ENCODE peak calls at places on chromosome 21, in eight cellular contexts. One of them, this sample, is unnamed.

GRCh38 chr21:23977971-23978370 is 1629.3 kb downstream of the MRPL39 start:
- DNase-seq in neural progenitor cell: no peak
- DNase-seq in fibroblast of lung: no peak
- DNase-seq in PC-3: no peak
- DNase-seq in DND-41: no peak
- DNase-seq in IMR-90: no peak
- DNase-seq in H9: no peak
- DNase-seq in A549: no peak
- DNase-seq in this sample: peak; percentile 8

GRCh38 chr21:14762734-14763694 is 216.9 kb upstream of the SAMSN1 start:
- DNase-seq in neural progenitor cell: no peak
- DNase-seq in fibroblast of lung: no peak
- DNase-seq in PC-3: no peak
- DNase-seq in DND-41: no peak
- DNase-seq in IMR-90: no peak
- DNase-seq in H9: no peak
- DNase-seq in A549: no peak
- DNase-seq in this sample: no peak

GRCh38 chr21:43825936-43826622 is 36.7 kb downstream of the RRP1 start:
- DNase-seq in neural progenitor cell: peak; percentile 43
- DNase-seq in fibroblast of lung: no peak
- DNase-seq in PC-3: peak; percentile 43
- DNase-seq in DND-41: no peak
- DNase-seq in IMR-90: no peak
- DNase-seq in H9: peak; percentile 68
- DNase-seq in A549: no peak
- DNase-seq in this sample: peak; percentile 73

GRCh38 chr21:36150192-36150711 is 6.4 kb upstream of the DOP1B start:
- DNase-seq in neural progenitor cell: no peak
- DNase-seq in fibroblast of lung: peak; percentile 58
- DNase-seq in PC-3: no peak
- DNase-seq in DND-41: peak; percentile 45
- DNase-seq in IMR-90: peak; percentile 54
- DNase-seq in H9: no peak
- DNase-seq in A549: no peak
- DNase-seq in this sample: no peak

GRCh38 chr21:33212159-33212851 is 17.4 kb upstream of the IFNAR2 start:
- DNase-seq in neural progenitor cell: no peak
- DNase-seq in fibroblast of lung: peak; percentile 25
- DNase-seq in PC-3: no peak
- DNase-seq in DND-41: peak; percentile 86
- DNase-seq in IMR-90: peak; percentile 83
- DNase-seq in H9: no peak
- DNase-seq in A549: no peak
- DNase-seq in this sample: no peak

GRCh38 chr21:17727361-17727760 is 91.8 kb downstream of the C21orf91 start:
- DNase-seq in neural progenitor cell: no peak
- DNase-seq in fibroblast of lung: no peak
- DNase-seq in PC-3: no peak
- DNase-seq in DND-41: no peak
- DNase-seq in IMR-90: no peak
- DNase-seq in H9: no peak
- DNase-seq in A549: no peak
- DNase-seq in this sample: no peak

GRCh38 chr21:17869115-17869514 is 50.0 kb upstream of the C21orf91 start:
- DNase-seq in neural progenitor cell: no peak
- DNase-seq in fibroblast of lung: no peak
- DNase-seq in PC-3: no peak
- DNase-seq in DND-41: no peak
- DNase-seq in IMR-90: no peak
- DNase-seq in H9: no peak
- DNase-seq in A549: no peak
- DNase-seq in this sample: no peak

GRCh38 chr21:29155118-29155932 is 24.9 kb downstream of the MAP3K7CL start:
- DNase-seq in neural progenitor cell: peak; percentile 41
- DNase-seq in fibroblast of lung: peak; percentile 79
- DNase-seq in PC-3: peak; percentile 39
- DNase-seq in DND-41: no peak
- DNase-seq in IMR-90: peak; percentile 62
- DNase-seq in H9: peak; percentile 49
- DNase-seq in A549: no peak
- DNase-seq in this sample: peak; percentile 68

GRCh38 chr21:16082038-16082816 is 352.4 kb downstream of the USP25 start:
- DNase-seq in neural progenitor cell: peak; percentile 29
- DNase-seq in fibroblast of lung: peak; percentile 59
- DNase-seq in PC-3: peak; percentile 60
- DNase-seq in DND-41: no peak
- DNase-seq in IMR-90: peak; percentile 22
- DNase-seq in H9: no peak
- DNase-seq in A549: no peak
- DNase-seq in this sample: no peak

GRCh38 chr21:29829514-29830255 is 110.1 kb downstream of the GRIK1 start:
- DNase-seq in neural progenitor cell: no peak
- DNase-seq in fibroblast of lung: peak; percentile 21
- DNase-seq in PC-3: no peak
- DNase-seq in DND-41: no peak
- DNase-seq in IMR-90: no peak
- DNase-seq in H9: no peak
- DNase-seq in A549: no peak
- DNase-seq in this sample: no peak

GRCh38 chr21:31318971-31319370 is 25.1 kb downstream of the TIAM1 start:
- DNase-seq in neural progenitor cell: no peak
- DNase-seq in fibroblast of lung: no peak
- DNase-seq in PC-3: no peak
- DNase-seq in DND-41: no peak
- DNase-seq in IMR-90: peak; percentile 30
- DNase-seq in H9: no peak
- DNase-seq in A549: no peak
- DNase-seq in this sample: peak; percentile 21

GRCh38 chr21:43793243-43793642 is 3.9 kb downstream of the RRP1 start:
- DNase-seq in neural progenitor cell: no peak
- DNase-seq in fibroblast of lung: no peak
- DNase-seq in PC-3: no peak
- DNase-seq in DND-41: no peak
- DNase-seq in IMR-90: no peak
- DNase-seq in H9: no peak
- DNase-seq in A549: no peak
- DNase-seq in this sample: no peak

GRCh38 chr21:15444118-15444960 is 285.4 kb upstream of the USP25 start:
- DNase-seq in neural progenitor cell: no peak
- DNase-seq in fibroblast of lung: no peak
- DNase-seq in PC-3: no peak
- DNase-seq in DND-41: no peak
- DNase-seq in IMR-90: no peak
- DNase-seq in H9: peak; percentile 39
- DNase-seq in A549: peak; percentile 67
- DNase-seq in this sample: no peak

GRCh38 chr21:41319273-41319672 is 2.7 kb downstream of the FAM3B start:
- DNase-seq in neural progenitor cell: no peak
- DNase-seq in fibroblast of lung: no peak
- DNase-seq in PC-3: no peak
- DNase-seq in DND-41: no peak
- DNase-seq in IMR-90: no peak
- DNase-seq in H9: no peak
- DNase-seq in A549: no peak
- DNase-seq in this sample: peak; percentile 47

GRCh38 chr21:42514883-42515228 is 1.2 kb downstream of the SLC37A1 start:
- DNase-seq in neural progenitor cell: no peak
- DNase-seq in fibroblast of lung: no peak
- DNase-seq in PC-3: peak; percentile 37
- DNase-seq in DND-41: no peak
- DNase-seq in IMR-90: no peak
- DNase-seq in H9: no peak
- DNase-seq in A549: no peak
- DNase-seq in this sample: no peak

GRCh38 chr21:41848971-41849580 is 30.1 kb downstream of the PRDM15 start:
- DNase-seq in neural progenitor cell: no peak
- DNase-seq in fibroblast of lung: no peak
- DNase-seq in PC-3: no peak
- DNase-seq in DND-41: no peak
- DNase-seq in IMR-90: no peak
- DNase-seq in H9: no peak
- DNase-seq in A549: no peak
- DNase-seq in this sample: peak; percentile 23

GRCh38 chr21:45874716-45875415 is 106.7 kb upstream of the COL6A1 start:
- DNase-seq in neural progenitor cell: peak; percentile 26
- DNase-seq in fibroblast of lung: peak; percentile 99
- DNase-seq in PC-3: peak; percentile 76
- DNase-seq in DND-41: no peak
- DNase-seq in IMR-90: peak; percentile 98
- DNase-seq in H9: no peak
- DNase-seq in A549: no peak
- DNase-seq in this sample: peak; percentile 99

GRCh38 chr21:42341776-42342542 is 8.8 kb downstream of the TFF2 start:
- DNase-seq in neural progenitor cell: no peak
- DNase-seq in fibroblast of lung: no peak
- DNase-seq in PC-3: no peak
- DNase-seq in DND-41: no peak
- DNase-seq in IMR-90: no peak
- DNase-seq in H9: no peak
- DNase-seq in A549: no peak
- DNase-seq in this sample: no peak

GRCh38 chr21:42347601-42348327 is 3.0 kb downstream of the TFF2 start:
- DNase-seq in neural progenitor cell: no peak
- DNase-seq in fibroblast of lung: no peak
- DNase-seq in PC-3: no peak
- DNase-seq in DND-41: no peak
- DNase-seq in IMR-90: no peak
- DNase-seq in H9: no peak
- DNase-seq in A549: no peak
- DNase-seq in this sample: no peak

DNA sequence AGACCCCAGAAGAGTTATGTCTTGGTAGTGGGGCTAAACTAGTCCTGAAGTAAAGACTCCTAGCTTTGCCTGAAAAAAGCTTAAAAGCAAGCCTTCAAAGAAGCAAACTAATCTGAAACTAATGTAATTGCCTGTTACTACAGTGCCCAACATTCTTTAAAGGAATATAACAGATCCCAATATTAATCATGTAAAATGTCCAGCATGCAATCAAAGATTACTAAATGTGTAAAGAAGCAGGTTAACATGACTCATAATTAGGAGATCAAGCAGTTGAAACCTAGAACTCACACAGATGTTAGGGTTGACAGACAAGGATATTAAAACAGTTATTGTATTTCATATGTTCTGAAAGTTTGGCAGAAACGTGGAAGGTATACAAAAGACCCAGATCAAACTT is 17.8 kb downstream of the DYRK1A start:
- DNase-seq in neural progenitor cell: no peak
- DNase-seq in fibroblast of lung: no peak
- DNase-seq in PC-3: no peak
- DNase-seq in DND-41: no peak
- DNase-seq in IMR-90: no peak
- DNase-seq in H9: no peak
- DNase-seq in A549: no peak
- DNase-seq in this sample: no peak
- H3K9me3 ChIP-seq in neural progenitor cell: no peaks in the 10 kb centered on the region
- H3K9me3 ChIP-seq in fibroblast of lung: no peaks in the 10 kb centered on the region
- H3K9me3 ChIP-seq in PC-3: no peaks in the 10 kb centered on the region
- H3K9me3 ChIP-seq in DND-41: no peaks in the 10 kb centered on the region
- H3K9me3 ChIP-seq in IMR-90: peaks cover 4% of the 10 kb centered on the region
- H3K9me3 ChIP-seq in H9: no peaks in the 10 kb centered on the region
- H3K9me3 ChIP-seq in A549: no peaks in the 10 kb centered on the region
- H3K9me3 ChIP-seq in this sample: no peaks in the 10 kb centered on the region

GRCh38 chr21:44845418-44846200 is 27.7 kb upstream of the SUMO3 start:
- DNase-seq in neural progenitor cell: peak; percentile 88
- DNase-seq in fibroblast of lung: peak; percentile 46
- DNase-seq in PC-3: peak; percentile 66
- DNase-seq in DND-41: no peak
- DNase-seq in IMR-90: peak; percentile 24
- DNase-seq in H9: peak; percentile 91
- DNase-seq in A549: peak; percentile 77
- DNase-seq in this sample: peak; percentile 96
- TF ChIP-seq CTCF in neural progenitor cell: peak; percentile 52
- TF ChIP-seq CTCF in fibroblast of lung: peak; percentile 20
- TF ChIP-seq CTCF in PC-3: peak; percentile 68
- TF ChIP-seq CTCF in DND-41: peak; percentile 17
- TF ChIP-seq CTCF in IMR-90: peak; percentile 43
- TF ChIP-seq CTCF in H9: peak; percentile 66
- TF ChIP-seq CTCF in A549: peak; percentile 48
- TF ChIP-seq CTCF in this sample: peak; percentile 38

DNA sequence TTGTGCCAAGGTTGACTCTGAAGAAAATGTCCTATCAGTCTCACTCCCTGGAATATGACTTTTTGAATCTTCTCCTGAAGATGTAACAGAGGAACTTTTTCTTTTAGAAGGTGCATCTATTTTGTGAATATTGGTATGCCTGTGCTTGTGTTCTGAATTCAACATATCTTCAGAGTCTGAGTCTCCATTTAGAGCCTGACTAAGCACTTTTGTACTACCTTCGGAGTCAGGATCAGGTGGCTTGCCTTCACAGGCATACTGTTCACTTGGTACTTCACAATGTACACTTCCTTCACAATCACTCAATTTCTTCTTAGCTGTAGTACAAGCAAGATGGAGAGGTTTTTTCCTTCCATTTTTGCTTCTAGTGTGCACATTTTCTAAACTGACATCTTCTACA is 13.6 kb upstream of the PSMG1 start:
- DNase-seq in neural progenitor cell: no peak
- DNase-seq in fibroblast of lung: no peak
- DNase-seq in PC-3: no peak
- DNase-seq in DND-41: no peak
- DNase-seq in IMR-90: no peak
- DNase-seq in H9: no peak
- DNase-seq in A549: no peak
- DNase-seq in this sample: no peak
- H3K4me2 ChIP-seq in neural progenitor cell: no peak overlapping the region
- H3K4me2 ChIP-seq in fibroblast of lung: no peak overlapping the region
- H3K4me2 ChIP-seq in PC-3: no peak overlapping the region
- H3K4me2 ChIP-seq in DND-41: no peak overlapping the region
- H3K4me2 ChIP-seq in IMR-90: no peak overlapping the region
- H3K4me2 ChIP-seq in H9: no peak overlapping the region
- H3K4me2 ChIP-seq in A549: no peak overlapping the region
- H3K4me2 ChIP-seq in this sample: no peak overlapping the region

GRCh38 chr21:25094695-25095094 is 512.6 kb downstream of the MRPL39 start:
- DNase-seq in neural progenitor cell: no peak
- DNase-seq in fibroblast of lung: no peak
- DNase-seq in PC-3: no peak
- DNase-seq in DND-41: no peak
- DNase-seq in IMR-90: no peak
- DNase-seq in H9: no peak
- DNase-seq in A549: no peak
- DNase-seq in this sample: peak; percentile 1

GRCh38 chr21:25092441-25093011 is 514.8 kb downstream of the MRPL39 start:
- DNase-seq in neural progenitor cell: no peak
- DNase-seq in fibroblast of lung: no peak
- DNase-seq in PC-3: no peak
- DNase-seq in DND-41: no peak
- DNase-seq in IMR-90: no peak
- DNase-seq in H9: no peak
- DNase-seq in A549: no peak
- DNase-seq in this sample: no peak

DNA sequence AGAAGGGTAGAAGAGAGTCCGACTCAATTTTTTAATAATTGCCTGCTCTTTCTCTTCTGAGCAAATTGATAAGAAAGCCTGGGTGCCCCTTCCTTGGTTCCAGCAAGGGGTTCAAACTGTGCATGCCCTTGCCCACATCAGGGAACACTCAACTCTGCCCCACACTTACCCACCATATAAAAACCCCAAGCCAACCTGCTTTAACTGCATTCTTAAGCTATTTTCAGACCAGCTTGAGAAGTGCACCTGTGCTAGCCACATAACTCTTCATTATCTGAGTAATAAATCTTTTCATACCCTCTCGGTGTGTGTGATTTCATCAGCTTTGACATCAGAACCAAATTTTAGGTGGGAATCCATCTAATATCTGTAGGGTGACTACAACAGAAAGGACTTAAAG is 509.6 kb downstream of the MRPL39 start:
- DNase-seq in neural progenitor cell: no peak
- DNase-seq in fibroblast of lung: no peak
- DNase-seq in PC-3: no peak
- DNase-seq in DND-41: no peak
- DNase-seq in IMR-90: no peak
- DNase-seq in H9: no peak
- DNase-seq in A549: no peak
- DNase-seq in this sample: no peak
- H3K9me3 ChIP-seq in neural progenitor cell: peaks cover 3% of the 10 kb centered on the region
- H3K9me3 ChIP-seq in fibroblast of lung: no peaks in the 10 kb centered on the region
- H3K9me3 ChIP-seq in PC-3: peaks cover 4% of the 10 kb centered on the region
- H3K9me3 ChIP-seq in DND-41: no peaks in the 10 kb centered on the region
- H3K9me3 ChIP-seq in IMR-90: no peaks in the 10 kb centered on the region
- H3K9me3 ChIP-seq in H9: no peaks in the 10 kb centered on the region
- H3K9me3 ChIP-seq in A549: no peaks in the 10 kb centered on the region
- H3K9me3 ChIP-seq in this sample: no peaks in the 10 kb centered on the region